ENCODE peak calls at places on chromosomes 2 and 18, in six cellular contexts. A is PC-3, S is MM.1S, N is PC-9, C is neural progenitor cell, X is GM23338. Z is an unnamed sample.

GRCh38 chr18:23884712-23885375 is 129.7 kb upstream of the TTC39C start:
- DNase-seq in A (no peak), S (no peak), N (peak; percentile 19), C (no peak), X (peak; percentile 45), Z (no peak)

GRCh38 chr2:234632527-234633391 is 135.9 kb upstream of the ARL4C start:
- DNase-seq in A (peak; percentile 32), S (no peak), N (no peak), C (no peak), X (peak; percentile 27), Z (peak; percentile 7)

GRCh38 chr2:189660803-189661147 is 484 bp upstream of the ASNSD1 start:
- DNase-seq in A (no peak), S (no peak), N (no peak), C (no peak), X (no peak), Z (no peak)

GRCh38 chr18:80034852-80035406 is 695 bp downstream of the RBFA start:
- DNase-seq in A (peak; percentile 4), S (no peak), N (no peak), C (peak; percentile 20), X (no peak), Z (peak; percentile 55)

GRCh38 chr2:166127217-166128155 is at the start of gene SCN1A:
- DNase-seq in A (peak; percentile 81), S (peak; percentile 67), N (peak; percentile 3), C (peak; percentile 59), X (peak; percentile 81), Z (peak; percentile 67)

GRCh38 chr2:120607506-120607905 is 128.2 kb upstream of the GLI2 start:
- DNase-seq in A (no peak), S (no peak), N (no peak), C (no peak), X (no peak), Z (no peak)

GRCh38 chr2:189836644-189837043 is 52.4 kb downstream of the PMS1 start:
- DNase-seq in A (peak; percentile 80), S (no peak), N (no peak), C (no peak), X (no peak), Z (peak; percentile 78)

GRCh38 chr2:234198976-234199375 is 148.5 kb downstream of the SPP2 start:
- DNase-seq in A (no peak), S (no peak), N (no peak), C (no peak), X (no peak), Z (peak; percentile 43)

GRCh38 chr2:156672569-156673270 is 236.5 kb downstream of the GPD2 start:
- DNase-seq in A (peak; percentile 34), S (no peak), N (no peak), C (no peak), X (no peak), Z (peak; percentile 15)

GRCh38 chr2:218470454-218470853 is 51.5 kb downstream of the VIL1 start:
- DNase-seq in A (no peak), S (no peak), N (no peak), C (no peak), X (no peak), Z (no peak)

GRCh38 chr2:127614246-127614645 is 31.7 kb upstream of the GPR17 start:
- DNase-seq in A (no peak), S (no peak), N (no peak), C (no peak), X (no peak), Z (no peak)

GRCh38 chr2:216107320-216107719 is 1.8 kb upstream of the XRCC5 start:
- DNase-seq in A (no peak), S (no peak), N (no peak), C (no peak), X (no peak), Z (no peak)

GRCh38 chr2:174263989-174264388 is 15.7 kb upstream of the OLA1 start:
- DNase-seq in A (peak; percentile 91), S (no peak), N (peak; percentile 52), C (no peak), X (no peak), Z (peak; percentile 80)

GRCh38 chr2:134139615-134140014 is 114.3 kb upstream of the MGAT5 start:
- DNase-seq in A (peak; percentile 28), S (no peak), N (no peak), C (no peak), X (no peak), Z (no peak)

GRCh38 chr18:45664824-45665763 is 49.8 kb downstream of the SLC14A2 start:
- DNase-seq in A (peak; percentile 64), S (peak; percentile 76), N (peak; percentile 23), C (peak; percentile 78), X (peak; percentile 89), Z (peak; percentile 74)

GRCh38 chr18:74515620-74516231 is 18.6 kb upstream of the CNDP1 start:
- DNase-seq in A (no peak), S (no peak), N (no peak), C (no peak), X (no peak), Z (no peak)

GRCh38 chr2:144963031-144963430 is 443.1 kb upstream of the ZEB2 start:
- DNase-seq in A (no peak), S (no peak), N (no peak), C (no peak), X (no peak), Z (no peak)

GRCh38 chr2:237612527-237613357 is 14.6 kb upstream of the LRRFIP1 start:
- DNase-seq in A (no peak), S (no peak), N (no peak), C (no peak), X (no peak), Z (no peak)
- H3F3A ChIP-seq in A (no peaks in the 10 kb centered on the region), S (peaks cover 11% of the 10 kb centered on the region), N (peaks cover 20% of the 10 kb centered on the region), C (peaks cover 9% of the 10 kb centered on the region), X (peaks cover 8% of the 10 kb centered on the region), Z (peaks cover 39% of the 10 kb centered on the region)

GRCh38 chr2:18074476-18074875 is 196.0 kb downstream of the KCNS3 start:
- DNase-seq in A (peak; percentile 42), S (no peak), N (no peak), C (no peak), X (no peak), Z (no peak)
- H2AFZ ChIP-seq in A (no peak overlapping the region), S (no peak overlapping the region), N (no peak overlapping the region), C (no peak overlapping the region), X (no peak overlapping the region), Z (no peak overlapping the region)

DNA sequence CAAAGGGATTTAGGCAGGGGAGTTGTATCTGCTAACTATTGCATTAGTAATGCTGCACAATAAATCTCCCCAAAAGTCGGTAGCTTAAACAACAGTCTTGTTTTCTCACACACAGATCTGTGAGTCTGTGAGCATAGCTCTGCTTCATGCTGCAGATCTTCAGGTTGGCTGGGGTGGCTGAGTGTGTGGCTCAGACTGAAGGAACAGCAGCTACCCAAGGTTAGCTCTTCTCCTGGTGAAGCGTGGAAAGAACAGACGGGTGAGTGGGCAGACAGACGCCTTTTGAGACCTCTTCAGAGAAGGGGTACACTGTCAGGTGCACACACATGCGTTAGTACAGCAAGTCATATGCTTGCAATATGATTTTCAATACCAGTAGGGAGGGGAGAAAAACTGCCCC is 3.9 kb upstream of the CCDC85A start:
- DNase-seq in A (no peak), S (no peak), N (no peak), C (no peak), X (no peak), Z (no peak)
- TF ChIP-seq EZH2 in A (peak; percentile 33), S (no peak), N (no peak), C (no peak), X (no peak), Z (no peak)

GRCh38 chr2:10439185-10439879 is 8.8 kb downstream of the ODC1 start:
- DNase-seq in A (no peak), S (no peak), N (no peak), C (no peak), X (no peak), Z (no peak)

GRCh38 chr2:10437806-10438205 is 10.3 kb downstream of the ODC1 start:
- DNase-seq in A (no peak), S (no peak), N (no peak), C (no peak), X (no peak), Z (no peak)

GRCh38 chr2:10436711-10437110 is 11.4 kb downstream of the ODC1 start:
- DNase-seq in A (no peak), S (no peak), N (no peak), C (no peak), X (no peak), Z (no peak)

GRCh38 chr2:10439971-10440370 is 8.2 kb downstream of the ODC1 start:
- DNase-seq in A (no peak), S (no peak), N (no peak), C (no peak), X (no peak), Z (no peak)

GRCh38 chr2:10438688-10439087 is 9.4 kb downstream of the ODC1 start:
- DNase-seq in A (no peak), S (no peak), N (no peak), C (no peak), X (no peak), Z (no peak)
- H3F3A ChIP-seq in A (peaks cover 33% of the 10 kb centered on the region), S (peaks cover 60% of the 10 kb centered on the region), N (peaks cover 30% of the 10 kb centered on the region), C (no peaks in the 10 kb centered on the region), X (no peaks in the 10 kb centered on the region), Z (peaks cover 9% of the 10 kb centered on the region)

DNA sequence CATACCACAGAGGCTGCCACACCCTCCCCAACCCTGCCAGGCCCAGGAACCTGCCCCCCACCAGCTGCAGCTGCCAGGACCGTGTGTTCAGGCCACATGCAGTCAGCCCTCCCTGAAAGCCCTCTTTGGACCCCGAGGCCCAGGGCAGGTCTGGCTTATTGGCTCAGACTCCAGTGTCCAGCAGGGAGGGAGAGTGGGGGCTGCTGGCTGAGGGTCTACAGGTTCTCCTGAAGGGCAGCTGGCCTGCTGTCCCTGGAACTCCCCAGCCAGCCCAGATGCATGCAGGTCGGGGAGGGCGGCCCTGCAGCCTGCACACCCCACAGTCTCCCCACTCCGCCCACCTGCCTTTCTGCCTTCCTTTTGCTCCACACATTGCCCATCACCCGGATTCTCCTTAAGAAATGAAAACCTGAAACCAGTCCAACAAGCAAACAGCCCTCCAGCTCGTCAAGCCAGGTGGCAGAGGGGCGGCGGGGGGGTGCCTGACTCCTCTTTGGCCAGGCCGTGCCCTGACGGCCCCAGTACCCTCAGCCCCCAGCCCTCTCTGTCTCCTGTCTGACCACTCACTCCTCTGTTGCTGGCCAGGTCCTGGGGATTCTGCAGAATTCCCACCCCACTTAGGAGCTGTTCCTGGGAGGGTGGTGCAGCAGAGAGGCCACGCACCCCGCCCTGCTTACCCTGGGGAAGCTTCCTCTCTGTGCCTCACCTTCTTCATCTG is 18.0 kb downstream of the GPR35 start:
- DNase-seq in A (no peak), S (no peak), N (no peak), C (no peak), X (no peak), Z (no peak)
- H2AFZ ChIP-seq in A (no peak overlapping the region), S (no peak overlapping the region), N (no peak overlapping the region), C (no peak overlapping the region), X (no peak overlapping the region), Z (no peak overlapping the region)

GRCh38 chr2:110115291-110116032 is at the start of gene MALL:
- DNase-seq in A (peak; percentile 89), S (no peak), N (peak; percentile 77), C (peak; percentile 54), X (peak; percentile 56), Z (peak; percentile 65)
- TF ChIP-seq EZH2 in A (no peak), S (no peak), N (no peak), C (peak; percentile 81), X (no peak), Z (no peak)